ENCODE peak calls at places on chromosomes 6 and 20, in four cellular contexts. One of them, this sample, is unnamed. For H3K4me1 and H3K36me3, the result is how much of the 10 kb centered on the place peaks cover.

GRCh38 chr6:25138024-25138696 is 141.0 kb upstream of the CARMIL1 start:
- DNase-seq in cardiac muscle cell: peak
- DNase-seq in tibial nerve: peak
- DNase-seq in CD8-positive, alpha-beta T cell: peak
- DNase-seq in this sample: peak

GRCh38 chr6:163159689-163160088 is 254.8 kb upstream of the QKI start:
- DNase-seq in cardiac muscle cell: no peak
- DNase-seq in tibial nerve: no peak
- DNase-seq in CD8-positive, alpha-beta T cell: no peak
- DNase-seq in this sample: no peak

GRCh38 chr6:24394777-24395437 is 7.8 kb upstream of the MRS2 start:
- DNase-seq in cardiac muscle cell: peak
- DNase-seq in tibial nerve: no peak
- DNase-seq in CD8-positive, alpha-beta T cell: no peak
- DNase-seq in this sample: no peak

GRCh38 chr6:44264154-44265002 is 973 bp downstream of the NFKBIE start:
- DNase-seq in cardiac muscle cell: no peak
- DNase-seq in tibial nerve: no peak
- DNase-seq in CD8-positive, alpha-beta T cell: no peak
- DNase-seq in this sample: peak

GRCh38 chr6:104642871-104643270 is 216.8 kb downstream of the HACE1 start:
- DNase-seq in cardiac muscle cell: peak
- DNase-seq in tibial nerve: no peak
- DNase-seq in CD8-positive, alpha-beta T cell: no peak
- DNase-seq in this sample: no peak

GRCh38 chr20:45041464-45042337 is 59.2 kb downstream of the KCNS1 start:
- DNase-seq in cardiac muscle cell: peak
- DNase-seq in tibial nerve: no peak
- DNase-seq in CD8-positive, alpha-beta T cell: no peak
- DNase-seq in this sample: no peak

GRCh38 chr6:117206951-117207687 is 58.2 kb upstream of the VGLL2 start:
- DNase-seq in cardiac muscle cell: no peak
- DNase-seq in tibial nerve: no peak
- DNase-seq in CD8-positive, alpha-beta T cell: no peak
- DNase-seq in this sample: no peak

GRCh38 chr20:35077872-35078271 is 14.7 kb downstream of the TRPC4AP start:
- DNase-seq in cardiac muscle cell: no peak
- DNase-seq in tibial nerve: no peak
- DNase-seq in CD8-positive, alpha-beta T cell: no peak
- DNase-seq in this sample: no peak

GRCh38 chr20:17343631-17344447 is 117.0 kb downstream of the PCSK2 start:
- DNase-seq in cardiac muscle cell: no peak
- DNase-seq in tibial nerve: no peak
- DNase-seq in CD8-positive, alpha-beta T cell: no peak
- DNase-seq in this sample: no peak

GRCh38 chr6:82875573-82876185 is 190.0 kb downstream of the UBE3D start:
- DNase-seq in cardiac muscle cell: peak
- DNase-seq in tibial nerve: no peak
- DNase-seq in CD8-positive, alpha-beta T cell: no peak
- DNase-seq in this sample: no peak

GRCh38 chr20:64114356-64114971 is 7.1 kb upstream of the NPBWR2 start:
- DNase-seq in cardiac muscle cell: no peak
- DNase-seq in tibial nerve: no peak
- DNase-seq in CD8-positive, alpha-beta T cell: no peak
- DNase-seq in this sample: no peak

GRCh38 chr6:132236281-132236680 is 165.0 kb downstream of the MOXD1 start:
- DNase-seq in cardiac muscle cell: no peak
- DNase-seq in tibial nerve: no peak
- DNase-seq in CD8-positive, alpha-beta T cell: no peak
- DNase-seq in this sample: no peak

GRCh38 chr6:41707565-41708200 is 27.7 kb downstream of the TFEB start:
- DNase-seq in cardiac muscle cell: no peak
- DNase-seq in tibial nerve: no peak
- DNase-seq in CD8-positive, alpha-beta T cell: peak
- DNase-seq in this sample: no peak

GRCh38 chr6:162670345-162670744 is 57.2 kb downstream of the PRKN start:
- DNase-seq in cardiac muscle cell: no peak
- DNase-seq in tibial nerve: no peak
- DNase-seq in CD8-positive, alpha-beta T cell: no peak
- DNase-seq in this sample: no peak

GRCh38 chr20:32625996-32626395 is 40.9 kb upstream of the NOL4L start:
- DNase-seq in cardiac muscle cell: no peak
- DNase-seq in tibial nerve: no peak
- DNase-seq in CD8-positive, alpha-beta T cell: no peak
- DNase-seq in this sample: no peak

GRCh38 chr6:167306401-167306998 is 15.4 kb downstream of the UNC93A start:
- DNase-seq in cardiac muscle cell: peak
- DNase-seq in tibial nerve: no peak
- DNase-seq in CD8-positive, alpha-beta T cell: no peak
- DNase-seq in this sample: no peak

DNA sequence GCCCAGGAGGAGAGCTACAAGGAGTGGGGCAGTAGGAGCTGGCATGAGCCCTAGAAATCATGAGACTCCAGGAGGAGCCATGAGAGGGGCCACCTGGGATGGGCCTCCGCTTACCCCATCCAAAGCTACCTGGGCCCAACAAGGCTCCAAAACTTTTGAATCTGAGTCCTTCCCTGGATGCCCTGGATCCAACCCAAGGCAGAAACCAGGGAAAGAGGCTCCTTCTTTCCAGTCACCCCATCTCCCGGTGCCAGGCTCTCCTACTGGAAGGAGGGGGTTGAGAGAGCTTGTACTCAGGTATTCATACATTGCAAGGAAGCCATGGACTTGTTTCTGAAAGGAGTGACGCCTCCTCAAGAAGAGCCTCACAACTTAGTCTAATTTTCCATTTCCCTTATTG is 7.8 kb upstream of the SIRPG start:
- DNase-seq in cardiac muscle cell: no peak
- DNase-seq in tibial nerve: no peak
- DNase-seq in CD8-positive, alpha-beta T cell: no peak
- DNase-seq in this sample: no peak
- H3K4me1 ChIP-seq in cardiac muscle cell: under half
- H3K4me1 ChIP-seq in tibial nerve: under half
- H3K4me1 ChIP-seq in CD8-positive, alpha-beta T cell: half or more
- H3K4me1 ChIP-seq in this sample: half or more

GRCh38 chr6:111837007-111837406 is 36.2 kb downstream of the FYN start:
- DNase-seq in cardiac muscle cell: no peak
- DNase-seq in tibial nerve: no peak
- DNase-seq in CD8-positive, alpha-beta T cell: no peak
- DNase-seq in this sample: no peak
- H3K4me3 ChIP-seq in cardiac muscle cell: no peak
- H3K4me3 ChIP-seq in tibial nerve: no peak
- H3K4me3 ChIP-seq in CD8-positive, alpha-beta T cell: no peak
- H3K4me3 ChIP-seq in this sample: no peak

GRCh38 chr6:144434308-144434990 is 149.3 kb downstream of the UTRN start:
- DNase-seq in cardiac muscle cell: peak
- DNase-seq in tibial nerve: no peak
- DNase-seq in CD8-positive, alpha-beta T cell: no peak
- DNase-seq in this sample: no peak
- H3K36me3 ChIP-seq in cardiac muscle cell: under half
- H3K36me3 ChIP-seq in tibial nerve: half or more
- H3K36me3 ChIP-seq in CD8-positive, alpha-beta T cell: under half
- H3K36me3 ChIP-seq in this sample: half or more

DNA sequence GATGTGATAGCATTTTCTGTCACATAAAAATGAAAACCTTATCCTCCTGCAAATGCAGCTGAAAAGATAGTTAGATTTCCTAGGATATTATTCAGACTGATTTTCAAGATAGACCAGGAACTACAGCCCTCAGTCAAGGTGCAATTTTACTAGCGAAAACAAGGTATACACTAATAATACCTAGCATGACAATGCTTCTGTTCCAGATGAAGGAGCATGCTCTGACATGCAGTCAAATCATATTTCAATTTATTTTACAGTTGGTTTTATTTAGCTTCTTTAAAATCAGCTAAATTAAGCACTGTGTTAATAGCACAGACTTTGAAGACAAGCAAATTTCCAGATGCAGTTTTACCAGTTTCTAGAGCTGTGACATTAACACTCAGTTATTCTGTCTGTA is 14.2 kb upstream of the TNFAIP3 start:
- DNase-seq in cardiac muscle cell: no peak
- DNase-seq in tibial nerve: no peak
- DNase-seq in CD8-positive, alpha-beta T cell: no peak
- DNase-seq in this sample: no peak
- H3K4me1 ChIP-seq in cardiac muscle cell: under half
- H3K4me1 ChIP-seq in tibial nerve: under half
- H3K4me1 ChIP-seq in CD8-positive, alpha-beta T cell: under half
- H3K4me1 ChIP-seq in this sample: under half

GRCh38 chr6:160172704-160173103 is 51.1 kb downstream of the SLC22A1 start:
- DNase-seq in cardiac muscle cell: no peak
- DNase-seq in tibial nerve: no peak
- DNase-seq in CD8-positive, alpha-beta T cell: no peak
- DNase-seq in this sample: no peak

GRCh38 chr6:160178271-160178670 is 56.7 kb downstream of the SLC22A1 start:
- DNase-seq in cardiac muscle cell: peak
- DNase-seq in tibial nerve: no peak
- DNase-seq in CD8-positive, alpha-beta T cell: no peak
- DNase-seq in this sample: no peak

GRCh38 chr6:160173806-160174205 is 52.2 kb downstream of the SLC22A1 start:
- DNase-seq in cardiac muscle cell: no peak
- DNase-seq in tibial nerve: no peak
- DNase-seq in CD8-positive, alpha-beta T cell: no peak
- DNase-seq in this sample: no peak

GRCh38 chr6:160177220-160177619 is 55.6 kb downstream of the SLC22A1 start:
- DNase-seq in cardiac muscle cell: peak
- DNase-seq in tibial nerve: no peak
- DNase-seq in CD8-positive, alpha-beta T cell: no peak
- DNase-seq in this sample: no peak

DNA sequence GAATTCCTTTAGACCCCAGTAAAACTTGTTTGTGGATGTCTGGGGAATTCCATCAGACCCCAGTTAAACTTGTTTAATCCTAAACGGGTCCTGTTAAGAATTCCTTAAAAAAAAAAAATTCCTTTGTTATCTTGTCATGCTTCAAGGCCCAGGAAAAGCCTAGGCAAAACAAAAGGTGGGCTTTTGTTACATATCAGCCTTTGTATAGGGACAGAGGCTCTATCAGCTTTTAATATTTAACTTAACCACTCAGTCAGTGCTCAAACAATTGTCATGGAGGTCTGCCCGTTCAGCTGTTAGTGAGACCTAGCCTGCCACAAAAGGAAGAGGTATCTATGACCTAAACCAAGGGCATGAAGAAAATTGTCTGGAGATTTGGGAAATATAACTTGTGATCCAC is 53.1 kb downstream of the SLC22A1 start:
- DNase-seq in cardiac muscle cell: no peak
- DNase-seq in tibial nerve: no peak
- DNase-seq in CD8-positive, alpha-beta T cell: no peak
- DNase-seq in this sample: no peak
- H3K4me3 ChIP-seq in cardiac muscle cell: no peak
- H3K4me3 ChIP-seq in tibial nerve: no peak
- H3K4me3 ChIP-seq in CD8-positive, alpha-beta T cell: no peak
- H3K4me3 ChIP-seq in this sample: no peak

DNA sequence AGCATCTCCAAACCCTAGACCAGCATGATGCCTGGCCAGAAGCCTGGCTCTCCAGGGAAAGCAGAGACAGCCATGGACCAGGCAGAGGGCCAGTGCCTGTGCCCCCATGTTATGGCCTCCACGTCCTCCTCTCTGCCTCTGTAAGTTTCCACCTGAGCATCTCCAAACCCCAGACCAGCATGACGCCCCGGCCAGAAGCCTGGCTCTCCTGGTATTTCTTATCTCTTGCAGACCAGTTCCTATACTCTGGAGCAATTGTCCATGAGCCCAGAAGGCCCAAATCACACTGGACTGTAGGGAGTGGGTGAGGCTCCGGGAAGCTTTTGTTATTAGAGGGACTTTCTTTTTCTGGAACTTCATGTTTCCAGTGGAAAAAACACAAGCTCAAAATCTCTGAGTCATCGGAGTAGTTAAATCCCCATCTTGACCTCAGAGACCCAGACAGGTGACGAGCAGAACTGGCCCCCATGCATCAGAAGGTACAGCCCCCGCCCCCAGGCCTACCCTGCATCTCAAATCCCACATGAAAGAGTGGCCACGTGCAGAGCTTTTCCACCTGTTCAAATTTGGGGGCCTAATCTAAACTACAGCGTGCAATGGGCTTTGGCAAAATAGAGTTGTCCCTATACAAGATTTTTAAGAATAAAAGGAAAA is 110.2 kb upstream of the FOXQ1 start:
- DNase-seq in cardiac muscle cell: no peak
- DNase-seq in tibial nerve: no peak
- DNase-seq in CD8-positive, alpha-beta T cell: no peak
- DNase-seq in this sample: no peak
- H3K36me3 ChIP-seq in cardiac muscle cell: under half
- H3K36me3 ChIP-seq in tibial nerve: under half
- H3K36me3 ChIP-seq in CD8-positive, alpha-beta T cell: under half
- H3K36me3 ChIP-seq in this sample: under half

DNA sequence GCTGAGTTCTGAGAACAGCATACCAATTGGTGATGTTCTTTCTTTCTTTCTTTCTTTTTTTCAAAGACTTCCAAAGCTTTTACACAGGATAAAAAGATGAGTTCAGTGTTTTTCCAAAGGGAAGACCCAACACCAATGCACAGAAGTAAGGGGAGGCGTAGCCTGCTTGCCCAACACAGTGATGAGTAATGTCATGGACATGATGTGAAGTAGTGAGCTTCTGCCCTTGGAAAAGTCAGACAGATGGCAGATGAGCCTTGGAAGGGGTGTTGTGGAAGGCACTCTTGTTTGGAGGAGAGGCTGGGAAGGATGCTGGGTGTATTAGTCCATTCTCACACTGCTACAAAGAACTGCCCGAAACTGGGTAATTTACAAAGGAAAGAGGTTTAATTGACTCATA is 12.7 kb downstream of the LRP11 start:
- DNase-seq in cardiac muscle cell: peak
- DNase-seq in tibial nerve: no peak
- DNase-seq in CD8-positive, alpha-beta T cell: no peak
- DNase-seq in this sample: no peak
- H3K4me1 ChIP-seq in cardiac muscle cell: under half
- H3K4me1 ChIP-seq in tibial nerve: under half
- H3K4me1 ChIP-seq in CD8-positive, alpha-beta T cell: under half
- H3K4me1 ChIP-seq in this sample: under half

GRCh38 chr6:6569768-6570167 is 18.8 kb upstream of the LY86 start:
- DNase-seq in cardiac muscle cell: no peak
- DNase-seq in tibial nerve: no peak
- DNase-seq in CD8-positive, alpha-beta T cell: no peak
- DNase-seq in this sample: no peak
- H3K4me3 ChIP-seq in cardiac muscle cell: no peak
- H3K4me3 ChIP-seq in tibial nerve: no peak
- H3K4me3 ChIP-seq in CD8-positive, alpha-beta T cell: no peak
- H3K4me3 ChIP-seq in this sample: no peak